ENCODE peak calls at places on chromosomes 6 and 20, in seven cellular contexts. I is breast epithelium, X is esophagus muscularis mucosa, B is GM23338, T is spleen, V is HepG2, S is Panc1. U is an unnamed sample. For H3K27me3, the result is how much of the 10 kb centered on the place peaks cover.

GRCh38 chr6:150163970-150164369 is 21.1 kb downstream of the PPP1R14C start:
- DNase-seq in B (no peak), S (no peak), X (no peak), T (no peak), I (no peak), V (no peak), U (no peak)

GRCh38 chr6:123519191-123519510 is 117.6 kb downstream of the TRDN start:
- DNase-seq in I (no peak), B (no peak), X (no peak), T (no peak), S (no peak), V (no peak), U (no peak)

GRCh38 chr20:10710995-10711775 is 37.4 kb upstream of the JAG1 start:
- DNase-seq in B (no peak), S (no peak), T (no peak), I (no peak), V (peak), X (no peak), U (peak)

GRCh38 chr6:49336514-49337131 is 126.4 kb downstream of the MMUT start:
- DNase-seq in B (peak), S (no peak), V (no peak), T (no peak), I (no peak), X (no peak), U (peak)

GRCh38 chr6:36980876-36981619 is 4.9 kb downstream of the MTCH1 start:
- DNase-seq in I (no peak), B (peak), T (no peak), S (no peak), V (no peak), X (no peak), U (no peak)

GRCh38 chr20:21435576-21435975 is 38.2 kb upstream of the NKX2-4 start:
- DNase-seq in X (no peak), I (no peak), T (no peak), B (peak), S (no peak), V (no peak), U (no peak)

GRCh38 chr6:122400121-122400450 is 634 bp downstream of the HSF2 start:
- DNase-seq in V (peak), I (no peak), S (no peak), X (no peak), B (peak), T (no peak), U (no peak)

GRCh38 chr20:22374066-22374465 is 210.3 kb downstream of the FOXA2 start:
- DNase-seq in X (no peak), I (no peak), S (no peak), T (no peak), B (no peak), V (no peak), U (no peak)

GRCh38 chr6:90078513-90079289 is 184.4 kb downstream of the GJA10 start:
- DNase-seq in B (peak), I (no peak), X (no peak), S (no peak), T (no peak), V (no peak), U (no peak)

GRCh38 chr6:82588020-82588419 is 224.4 kb downstream of the TPBG start:
- DNase-seq in T (no peak), X (no peak), V (no peak), B (no peak), S (no peak), I (no peak), U (no peak)

GRCh38 chr6:20939161-20939775 is 405.0 kb downstream of the CDKAL1 start:
- DNase-seq in B (no peak), S (no peak), V (no peak), T (no peak), X (no peak), I (no peak), U (no peak)

GRCh38 chr6:157895585-157895984 is 72.5 kb downstream of the SNX9 start:
- DNase-seq in S (no peak), V (no peak), X (no peak), I (no peak), B (no peak), T (no peak), U (no peak)

GRCh38 chr6:43907312-43907711 is 137.3 kb downstream of the VEGFA start:
- DNase-seq in T (no peak), B (no peak), V (no peak), S (no peak), X (no peak), I (no peak), U (no peak)

GRCh38 chr20:15756401-15756800 is 816.8 kb downstream of the KIF16B start:
- DNase-seq in X (no peak), B (no peak), S (no peak), I (no peak), T (no peak), V (no peak), U (no peak)

GRCh38 chr20:4830212-4830607 is 108.5 kb downstream of the PRND start:
- DNase-seq in X (no peak), S (no peak), V (no peak), T (no peak), I (no peak), B (no peak), U (no peak)

GRCh38 chr6:158677906-158678305 is 28.1 kb downstream of the SYTL3 start:
- DNase-seq in S (no peak), V (no peak), I (no peak), T (no peak), X (no peak), B (no peak), U (no peak)

GRCh38 chr20:35248641-35249475 is 22.4 kb downstream of the MMP24 start:
- DNase-seq in B (no peak), I (peak), V (no peak), T (no peak), S (no peak), X (no peak), U (no peak)

GRCh38 chr6:151690768-151691562 is 116.5 kb upstream of the ESR1 start:
- DNase-seq in V (no peak), S (no peak), T (no peak), I (no peak), X (no peak), B (no peak), U (no peak)
- H3K4me3 ChIP-seq in V (peak), S (no peak), T (peak), I (peak), X (peak), B (no peak), U (peak)

DNA sequence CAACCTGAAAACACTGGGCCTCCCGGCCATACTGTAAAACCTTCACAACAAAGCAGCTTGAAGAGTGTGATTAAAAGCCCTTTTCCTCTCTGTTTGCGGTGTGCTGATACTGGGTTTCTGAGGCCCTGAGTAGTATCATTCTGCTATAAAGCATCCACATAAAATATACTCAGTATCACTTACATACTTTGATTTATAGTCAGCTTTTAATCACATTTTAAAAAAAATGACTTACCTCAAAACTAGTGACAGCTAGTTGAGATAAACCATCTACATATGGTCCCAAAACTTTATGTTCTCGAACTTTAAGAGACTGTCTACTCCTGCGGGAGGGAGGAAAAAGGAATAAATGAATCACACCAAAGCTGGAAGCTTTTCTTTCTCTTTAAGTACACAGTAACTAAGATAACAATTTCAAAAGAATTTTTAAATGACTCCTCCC is 135.7 kb downstream of the KIF13A start:
- DNase-seq in T (no peak), S (no peak), I (no peak), X (no peak), V (no peak), B (no peak), U (no peak)
- H3K27me3 ChIP-seq in T (under half), S (under half), I (under half), X (under half), V (under half), B (under half), U (under half)

GRCh38 chr20:57716202-57716601 is 6.4 kb upstream of the PMEPA1 start:
- DNase-seq in T (no peak), S (no peak), V (no peak), B (no peak), I (no peak), X (no peak), U (no peak)
- TF ChIP-seq POLR2AphosphoS5 in T (no peak), S (no peak), V (no peak), B (no peak), I (no peak), X (no peak), U (no peak)

GRCh38 chr6:45986746-45987274 is 28.9 kb downstream of the CLIC5 start:
- DNase-seq in V (no peak), B (no peak), S (no peak), X (no peak), T (no peak), I (no peak), U (no peak)
- H3K4me3 ChIP-seq in V (no peak), B (no peak), S (no peak), X (no peak), T (no peak), I (no peak), U (no peak)

GRCh38 chr20:56797023-56797422 is 167.9 kb downstream of the TFAP2C start:
- DNase-seq in X (no peak), T (no peak), S (no peak), V (no peak), B (no peak), I (no peak), U (no peak)
- H3K27me3 ChIP-seq in X (under half), T (under half), S (under half), V (under half), B (under half), I (under half), U (under half)

DNA sequence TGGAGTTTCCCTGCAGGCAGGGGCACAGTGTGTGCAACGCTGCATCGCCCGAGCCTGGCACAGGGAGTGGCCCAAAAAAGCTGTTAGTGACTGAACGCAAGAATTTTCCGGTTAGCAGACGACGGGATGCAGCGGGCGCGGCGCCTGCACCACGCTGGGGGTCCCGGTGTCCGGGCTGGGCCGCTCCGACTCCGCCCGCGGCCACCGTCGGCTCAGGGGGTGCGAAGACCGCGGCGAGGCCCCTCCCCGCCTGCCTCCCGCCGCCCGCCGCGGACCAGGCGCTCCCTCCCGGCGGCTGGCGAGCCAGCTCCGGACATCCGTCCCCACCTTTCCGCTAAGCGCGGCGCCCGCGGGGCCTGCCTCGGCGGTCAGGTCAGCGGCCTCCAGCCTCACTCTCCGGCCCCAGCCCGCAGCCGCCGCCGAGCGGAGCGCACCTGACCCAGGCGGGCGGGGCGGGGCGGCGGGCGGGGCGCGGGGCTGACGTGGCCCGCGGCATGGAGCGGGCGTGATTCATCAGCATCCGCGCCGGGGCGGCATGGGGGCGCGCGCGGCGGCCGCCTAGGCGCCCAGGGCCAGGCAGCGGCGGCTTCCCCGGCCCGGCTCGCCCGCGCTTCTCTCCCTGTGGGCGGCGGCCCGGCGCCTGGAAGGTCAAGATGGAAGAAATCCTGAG is at the start of gene ARFGEF3:
- DNase-seq in X (no peak), I (no peak), B (peak), T (peak), S (no peak), V (peak), U (peak)
- TF ChIP-seq POLR2AphosphoS5 in X (no peak), I (no peak), B (peak), T (no peak), S (no peak), V (no peak), U (no peak)

DNA sequence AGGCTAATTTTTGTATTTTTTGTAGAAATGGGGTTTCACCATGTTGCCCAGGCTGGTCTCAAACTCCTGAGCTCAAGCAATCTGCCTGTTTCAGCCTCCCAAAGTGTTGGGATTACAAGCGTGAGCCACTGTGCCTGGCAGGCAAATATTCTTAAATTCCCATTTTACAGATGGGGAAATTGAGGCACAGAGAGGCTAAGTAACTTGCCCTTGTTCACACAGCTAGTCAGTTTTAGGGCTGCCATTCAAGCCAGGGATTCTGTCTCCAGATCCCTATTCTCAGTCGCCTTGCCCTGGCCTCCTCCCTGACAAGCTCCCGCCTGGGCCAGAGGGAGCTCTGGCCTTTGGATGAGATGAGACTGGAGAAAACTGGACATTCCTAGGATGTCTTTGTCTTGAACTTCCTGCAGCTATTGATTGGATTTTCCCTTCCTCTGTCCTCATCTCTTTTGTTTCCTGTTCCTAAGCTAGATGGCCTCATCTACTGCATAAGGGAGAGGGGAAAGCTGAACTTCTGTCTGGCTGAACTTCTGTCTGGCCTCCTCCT is 90.5 kb downstream of the NDUFAF5 start:
- DNase-seq in B (peak), T (no peak), X (no peak), S (no peak), V (no peak), I (no peak), U (no peak)
- H3K4me3 ChIP-seq in B (peak), T (no peak), X (no peak), S (no peak), V (no peak), I (no peak), U (no peak)

DNA sequence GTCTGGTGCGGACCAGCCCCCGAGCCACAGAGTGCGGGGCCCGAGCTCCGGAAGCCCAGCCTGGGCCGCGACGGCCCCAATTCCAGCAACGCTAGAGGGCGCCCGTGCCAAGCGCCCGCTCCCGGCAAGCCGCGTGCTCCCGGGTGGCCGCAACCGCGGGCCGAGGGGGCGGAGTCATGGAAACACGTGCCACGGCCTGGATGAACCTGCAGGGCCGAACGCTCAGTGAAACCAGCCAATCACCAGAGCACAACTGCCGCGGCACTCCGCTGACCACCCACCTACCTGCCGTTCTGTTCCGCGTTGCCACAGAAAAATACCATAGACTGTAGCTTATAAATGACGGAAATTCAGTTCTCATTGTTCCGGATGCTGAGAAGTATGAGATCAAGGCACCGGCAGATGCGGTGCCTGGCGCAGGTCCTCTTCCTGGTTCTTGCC is 85.7 kb upstream of the FOXC1 start:
- DNase-seq in V (no peak), X (no peak), T (peak), I (peak), S (no peak), B (peak), U (peak)
- H3K27me3 ChIP-seq in V (under half), X (under half), T (under half), I (under half), S (under half), B (half or more), U (under half)

DNA sequence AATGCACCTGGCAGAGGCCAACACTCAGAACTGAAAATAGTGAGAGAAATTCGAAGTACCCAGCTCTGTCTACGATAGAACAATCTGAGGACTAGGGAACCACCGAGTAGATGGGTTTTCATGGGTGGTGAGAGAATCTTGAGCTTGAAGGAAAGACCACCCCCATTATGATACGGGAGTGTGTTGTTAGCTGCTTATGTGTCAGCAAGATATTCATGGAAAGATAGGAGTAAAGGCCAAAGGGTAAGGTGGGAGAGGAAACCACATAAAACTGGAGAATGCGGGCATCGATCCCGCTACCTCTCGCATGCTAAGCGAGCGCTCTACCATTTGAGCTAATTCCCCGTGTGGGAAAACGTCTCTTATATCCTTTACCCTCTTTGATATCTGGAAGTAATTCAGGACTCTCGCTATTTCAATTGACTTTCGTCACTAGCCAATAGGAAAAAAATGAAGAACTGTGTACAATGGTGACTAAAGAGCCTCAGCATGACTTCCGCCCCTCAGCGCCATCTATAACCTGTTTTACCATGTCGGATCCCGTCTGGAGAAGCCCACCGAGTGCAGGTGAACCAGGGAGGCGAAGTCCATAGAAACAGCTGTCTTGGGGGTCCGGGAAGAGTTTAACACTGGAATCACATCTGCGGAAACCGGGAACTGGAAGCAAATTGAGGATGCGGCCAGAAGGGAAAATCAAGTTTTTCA is 25.0 kb upstream of the ABT1 start:
- DNase-seq in V (peak), X (no peak), S (peak), B (peak), T (peak), I (no peak), U (no peak)
- TF ChIP-seq POLR2AphosphoS5 in V (peak), X (no peak), S (peak), B (no peak), T (no peak), I (peak), U (no peak)

GRCh38 chr6:32406857-32407256 is at the start of gene BTNL2:
- DNase-seq in T (no peak), S (no peak), B (peak), I (no peak), V (no peak), X (no peak), U (no peak)

GRCh38 chr6:32405656-32406055 is 1.3 kb downstream of the BTNL2 start:
- DNase-seq in I (no peak), B (no peak), X (no peak), T (no peak), V (no peak), S (no peak), U (no peak)

GRCh38 chr6:32401564-32401963 is 5.4 kb downstream of the BTNL2 start:
- DNase-seq in T (no peak), I (no peak), V (no peak), X (no peak), B (no peak), S (no peak), U (no peak)

GRCh38 chr6:32406197-32406596 is 784 bp downstream of the BTNL2 start:
- DNase-seq in X (no peak), B (no peak), V (no peak), S (no peak), T (no peak), I (no peak), U (no peak)

GRCh38 chr6:32402812-32403211 is 4.2 kb downstream of the BTNL2 start:
- DNase-seq in V (no peak), B (peak), X (no peak), I (no peak), T (no peak), S (no peak), U (no peak)
- H3K4me3 ChIP-seq in V (no peak), B (no peak), X (no peak), I (no peak), T (no peak), S (no peak), U (no peak)

U was measured in stomach.